ENCODE peak calls at places on chromosomes 5 and 9, in five cellular contexts. S is H9, X is lung, M is IMR-90, I is body of pancreas. P is an unnamed sample.

GRCh38 chr9:89542461-89543021 is 44.6 kb upstream of the SEMA4D start:
- DNase-seq in X (no peak), I (no peak), S (no peak), M (no peak), P (no peak)

GRCh38 chr9:135038331-135038730 is 49.1 kb upstream of the OLFM1 start:
- DNase-seq in M (no peak), X (no peak), I (no peak), S (no peak), P (peak; percentile 14)

GRCh38 chr5:12936184-12936583 is 1008.3 kb downstream of the DNAH5 start:
- DNase-seq in X (no peak), M (no peak), S (no peak), I (no peak), P (no peak)

GRCh38 chr9:132806723-132807421 is 71.2 kb downstream of the AK8 start:
- DNase-seq in S (peak; percentile 90), M (no peak), I (no peak), X (no peak), P (no peak)

GRCh38 chr9:128122809-128123175 is 4.7 kb downstream of the PTGES2 start:
- DNase-seq in S (no peak), I (peak; percentile 13), X (no peak), M (no peak), P (peak; percentile 62)

GRCh38 chr5:16866220-16866619 is 69.9 kb downstream of the MYO10 start:
- DNase-seq in I (no peak), S (no peak), M (no peak), X (no peak), P (no peak)

GRCh38 chr5:121737120-121737519 is 114.6 kb upstream of the FTMT start:
- DNase-seq in M (no peak), X (no peak), I (no peak), S (no peak), P (no peak)

GRCh38 chr5:78377056-78377717 is 16.8 kb downstream of the SCAMP1 start:
- DNase-seq in X (no peak), I (peak; percentile 55), M (peak; percentile 35), S (no peak), P (no peak)

GRCh38 chr5:143063175-143063970 is 293.2 kb downstream of the ARHGAP26 start:
- DNase-seq in M (peak; percentile 51), I (peak; percentile 19), X (peak; percentile 33), S (no peak), P (no peak)

GRCh38 chr9:102669220-102669619 is 325.9 kb upstream of the CYLC2 start:
- DNase-seq in M (no peak), S (no peak), I (no peak), X (no peak), P (no peak)

GRCh38 chr9:134562146-134562753 is 79.4 kb upstream of the COL5A1 start:
- DNase-seq in X (no peak), I (no peak), M (peak; percentile 75), S (no peak), P (peak; percentile 65)

GRCh38 chr5:96528816-96529474 is 95.9 kb upstream of the PCSK1 start:
- DNase-seq in M (no peak), S (no peak), I (no peak), X (no peak), P (no peak)

GRCh38 chr5:137629646-137630045 is 106.2 kb downstream of the KLHL3 start:
- DNase-seq in M (peak; percentile 63), S (peak; percentile 53), I (no peak), X (peak; percentile 30), P (no peak)

GRCh38 chr5:31781772-31782171 is 142.8 kb downstream of the PDZD2 start:
- DNase-seq in M (no peak), S (no peak), I (no peak), X (no peak), P (no peak)

GRCh38 chr5:122493776-122494518 is 181.9 kb downstream of the SNCAIP start:
- DNase-seq in I (no peak), S (no peak), X (no peak), M (no peak), P (no peak)

GRCh38 chr5:93915142-93915553 is 173.7 kb upstream of the POU5F2 start:
- DNase-seq in I (no peak), X (no peak), M (peak; percentile 73), S (no peak), P (no peak)

GRCh38 chr5:93904917-93905316 is 163.5 kb upstream of the POU5F2 start:
- DNase-seq in I (no peak), M (no peak), S (no peak), X (no peak), P (no peak)

DNA sequence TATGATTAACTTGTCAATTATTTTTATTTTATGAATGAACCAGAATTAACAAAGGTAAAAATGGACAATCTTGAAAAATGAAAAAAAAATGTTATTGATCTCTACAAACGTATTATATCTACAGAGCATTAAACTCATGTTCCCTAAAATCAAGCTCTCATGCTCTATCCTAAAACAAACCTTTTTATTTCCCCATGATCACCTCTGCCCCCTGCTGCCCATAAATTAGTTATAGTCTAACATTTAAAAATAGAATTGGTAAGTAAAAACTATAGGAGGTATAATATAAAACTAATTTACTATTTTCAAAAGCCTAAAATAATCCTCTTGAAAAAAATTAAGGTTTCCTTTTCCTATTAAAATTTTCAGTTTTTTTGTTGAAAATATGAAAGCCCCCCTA is 168.0 kb upstream of the POU5F2 start:
- DNase-seq in X (no peak), M (no peak), I (no peak), S (no peak), P (no peak)
- TF ChIP-seq CTCF in X (no peak), M (peak; percentile 17), I (no peak), S (no peak), P (no peak)

DNA sequence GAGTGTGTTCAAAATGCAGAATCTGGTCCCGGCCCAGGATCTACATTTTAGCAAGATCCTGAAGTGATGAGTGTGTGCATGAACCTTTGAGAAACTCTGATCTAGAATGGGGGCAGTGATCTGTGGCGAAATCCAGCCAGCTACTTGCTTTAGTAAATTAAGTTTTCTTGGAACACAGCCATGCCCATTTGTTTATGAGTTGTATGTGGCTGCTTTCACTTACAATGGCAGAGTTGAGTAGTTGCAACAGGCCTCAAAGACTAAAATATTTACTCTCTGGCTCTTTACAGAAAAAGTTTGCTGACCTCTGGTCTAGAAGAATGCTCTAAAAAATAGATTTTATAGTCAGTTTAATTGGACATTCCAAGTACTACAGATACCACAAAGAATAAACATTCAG is 588.3 kb downstream of the BNC2 start:
- DNase-seq in S (no peak), X (no peak), I (no peak), M (peak; percentile 75), P (no peak)
- H3K27ac ChIP-seq in S (no peak overlapping the region), X (no peak overlapping the region), I (no peak overlapping the region), M (peak overlapping the region; percentile 73), P (no peak overlapping the region)

GRCh38 chr5:109329296-109330252 is 80.2 kb downstream of the PJA2 start:
- DNase-seq in X (no peak), M (peak; percentile 93), S (no peak), I (no peak), P (no peak)

GRCh38 chr5:109327572-109327971 is 82.2 kb downstream of the PJA2 start:
- DNase-seq in S (no peak), M (no peak), I (no peak), X (no peak), P (no peak)

GRCh38 chr5:109326864-109327263 is 82.9 kb downstream of the PJA2 start:
- DNase-seq in M (no peak), S (no peak), I (no peak), X (no peak), P (no peak)

GRCh38 chr5:109325456-109325855 is 84.3 kb downstream of the PJA2 start:
- DNase-seq in X (no peak), S (no peak), I (no peak), M (no peak), P (no peak)

DNA sequence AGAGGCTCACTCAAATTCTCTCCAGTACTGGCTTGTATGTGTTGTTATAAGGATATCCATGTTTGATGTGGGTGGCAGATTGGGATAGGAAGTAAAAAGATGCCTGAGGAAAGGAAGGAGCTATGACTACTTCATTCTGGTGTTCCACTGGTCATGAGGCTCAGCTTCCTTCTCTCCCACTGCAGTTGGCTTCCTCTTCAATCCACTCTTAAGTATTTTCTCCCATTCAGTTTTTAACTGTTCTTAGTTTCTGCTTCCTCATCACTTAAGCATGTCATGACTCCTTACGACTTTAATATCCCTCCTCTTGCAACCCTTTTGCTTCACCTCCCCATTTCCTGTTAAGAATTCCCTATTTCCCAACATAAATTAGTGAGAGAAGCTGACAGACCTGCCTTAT is 81.1 kb downstream of the PJA2 start:
- DNase-seq in M (peak; percentile 59), I (no peak), S (no peak), X (no peak), P (no peak)
- H3K4me1 ChIP-seq in M (peaks cover 1% of the 10 kb centered on the region), I (peaks cover 10% of the 10 kb centered on the region), S (no peaks in the 10 kb centered on the region), X (no peaks in the 10 kb centered on the region), P (peaks cover 3% of the 10 kb centered on the region)

GRCh38 chr9:98383758-98384157 is 128.3 kb upstream of the TBC1D2 start:
- DNase-seq in M (peak; percentile 46), I (no peak), S (no peak), X (no peak), P (no peak)
- TF ChIP-seq CTCF in M (peak; percentile 37), I (no peak), S (peak; percentile 52), X (no peak), P (no peak)

GRCh38 chr9:31588756-31589155 is 795.7 kb upstream of the ACO1 start:
- DNase-seq in I (no peak), M (no peak), X (no peak), S (no peak), P (no peak)
- H3K27ac ChIP-seq in I (no peak overlapping the region), M (no peak overlapping the region), X (no peak overlapping the region), S (no peak overlapping the region), P (no peak overlapping the region)

GRCh38 chr9:79577969-79578723 is 6.4 kb downstream of the TLE4 start:
- DNase-seq in X (no peak), S (no peak), M (peak; percentile 16), I (no peak), P (no peak)
- H3K4me1 ChIP-seq in X (peaks cover 14% of the 10 kb centered on the region), S (peaks cover 3% of the 10 kb centered on the region), M (peaks cover 6% of the 10 kb centered on the region), I (peaks cover 35% of the 10 kb centered on the region), P (peaks cover 53% of the 10 kb centered on the region)

DNA sequence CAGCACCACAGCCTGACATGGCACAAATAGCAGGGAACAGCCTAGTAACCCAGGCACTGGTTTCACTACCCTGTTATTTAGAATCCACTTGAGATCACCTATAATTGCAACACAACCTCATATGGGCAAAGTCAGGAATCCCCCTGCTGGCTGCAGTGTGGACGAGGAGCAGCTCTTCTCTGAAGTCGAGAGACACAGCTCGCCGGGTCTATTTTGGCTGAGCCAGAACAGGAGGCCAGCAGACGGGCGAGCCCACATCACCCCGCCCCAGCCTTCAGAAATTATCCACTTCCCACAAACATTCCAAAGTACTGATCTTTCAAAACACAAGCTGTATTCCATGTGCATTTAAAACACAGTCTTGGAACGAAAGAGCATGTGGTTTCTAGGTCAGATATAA is 179.0 kb downstream of the ROR2 start:
- DNase-seq in X (peak; percentile 39), I (peak; percentile 18), S (peak; percentile 51), M (peak; percentile 96), P (no peak)
- TF ChIP-seq CTCF in X (no peak), I (no peak), S (peak; percentile 52), M (peak; percentile 52), P (peak; percentile 23)

P was measured in suprapubic skin.